ENCODE peak calls at places on chromosomes 12 and 14, in nine cellular contexts. N is lower leg skin, M is H9, J is breast epithelium, E is prostate gland, H is mesothelial cell of epicardium, B is endodermal cell, Y is neural progenitor cell, S is GM10248. C is an unnamed sample.

GRCh38 chr12:48716493-48717251 is at the start of gene CCNT1:
- DNase-seq in N (peak; percentile 99), M (peak; percentile 100), J (peak; percentile 99), E (peak; percentile 97), H (peak; percentile 96), B (peak; percentile 100), Y (peak; percentile 99), S (peak; percentile 99), C (peak; percentile 97)

GRCh38 chr14:65044596-65044959 is 57.7 kb downstream of the MAX start:
- DNase-seq in N (no peak), M (no peak), J (no peak), E (no peak), H (no peak), B (no peak), Y (no peak), S (no peak), C (no peak)

GRCh38 chr14:55071051-55071450 is 19.6 kb downstream of the MAPK1IP1L start:
- DNase-seq in N (no peak), M (no peak), J (peak; percentile 10), E (no peak), H (no peak), B (no peak), Y (no peak), S (no peak), C (no peak)

GRCh38 chr12:30774599-30774998 is 19.8 kb upstream of the CAPRIN2 start:
- DNase-seq in N (no peak), M (no peak), J (no peak), E (no peak), H (no peak), B (no peak), Y (peak; percentile 16), S (no peak), C (no peak)

GRCh38 chr12:90055071-90055470 is 346.4 kb upstream of the ATP2B1 start:
- DNase-seq in N (no peak), M (no peak), J (no peak), E (no peak), H (no peak), B (no peak), Y (no peak), S (no peak), C (no peak)

GRCh38 chr14:36451346-36452065 is 68.5 kb downstream of the NKX2-1 start:
- DNase-seq in N (no peak), M (no peak), J (no peak), E (no peak), H (no peak), B (no peak), Y (no peak), S (no peak), C (no peak)

GRCh38 chr12:124567035-124567672 is at the start of gene NCOR2:
- DNase-seq in N (no peak), M (no peak), J (no peak), E (no peak), H (no peak), B (peak; percentile 83), Y (peak; percentile 85), S (peak; percentile 71), C (no peak)

GRCh38 chr14:60981626-60982455 is 796 bp downstream of the SLC38A6 start:
- DNase-seq in N (no peak), M (no peak), J (no peak), E (no peak), H (no peak), B (no peak), Y (peak; percentile 19), S (no peak), C (no peak)

GRCh38 chr14:70995671-70996070 is 88.4 kb downstream of the PCNX1 start:
- DNase-seq in N (no peak), M (peak; percentile 65), J (no peak), E (no peak), H (no peak), B (peak; percentile 76), Y (no peak), S (no peak), C (no peak)

GRCh38 chr12:128754275-128754674 is 69.5 kb downstream of the SLC15A4 start:
- DNase-seq in N (no peak), M (no peak), J (no peak), E (no peak), H (no peak), B (peak; percentile 38), Y (no peak), S (no peak), C (no peak)

GRCh38 chr14:92531151-92531873 is 17.7 kb downstream of the RIN3 start:
- DNase-seq in N (no peak), M (no peak), J (no peak), E (no peak), H (no peak), B (no peak), Y (no peak), S (no peak), C (no peak)

GRCh38 chr12:55996201-55996714 is 818 bp upstream of the SUOX start:
- DNase-seq in N (peak; percentile 39), M (peak; percentile 48), J (peak; percentile 39), E (peak; percentile 42), H (no peak), B (peak; percentile 81), Y (peak; percentile 65), S (peak; percentile 67), C (no peak)

GRCh38 chr14:102544034-102544744 is 34.6 kb upstream of the ANKRD9 start:
- DNase-seq in N (no peak), M (peak; percentile 53), J (no peak), E (no peak), H (no peak), B (peak; percentile 67), Y (peak; percentile 54), S (no peak), C (no peak)

GRCh38 chr14:70755655-70756054 is 53.7 kb downstream of the MAP3K9 start:
- DNase-seq in N (no peak), M (no peak), J (no peak), E (peak; percentile 14), H (no peak), B (no peak), Y (no peak), S (no peak), C (no peak)

GRCh38 chr14:44204061-44204815 is 302.8 kb downstream of the FSCB start:
- DNase-seq in N (no peak), M (no peak), J (no peak), E (no peak), H (no peak), B (no peak), Y (no peak), S (no peak), C (no peak)

GRCh38 chr14:57692671-57693070 is 173.2 kb downstream of the SLC35F4 start:
- DNase-seq in N (no peak), M (no peak), J (no peak), E (no peak), H (no peak), B (no peak), Y (peak; percentile 13), S (peak; percentile 8), C (no peak)
- TF ChIP-seq CTCF in N (no peak), M (peak; percentile 69), J (no peak), E (no peak), H (no peak), B (peak; percentile 70), Y (peak; percentile 59), S (peak; percentile 32), C (peak; percentile 74)

GRCh38 chr12:77734489-77734888 is 96.2 kb upstream of the NAV3 start:
- DNase-seq in N (no peak), M (no peak), J (no peak), E (no peak), H (no peak), B (no peak), Y (no peak), S (no peak), C (no peak)

GRCh38 chr12:77741974-77742517 is 88.6 kb upstream of the NAV3 start:
- DNase-seq in N (no peak), M (no peak), J (no peak), E (no peak), H (no peak), B (no peak), Y (no peak), S (no peak), C (no peak)

DNA sequence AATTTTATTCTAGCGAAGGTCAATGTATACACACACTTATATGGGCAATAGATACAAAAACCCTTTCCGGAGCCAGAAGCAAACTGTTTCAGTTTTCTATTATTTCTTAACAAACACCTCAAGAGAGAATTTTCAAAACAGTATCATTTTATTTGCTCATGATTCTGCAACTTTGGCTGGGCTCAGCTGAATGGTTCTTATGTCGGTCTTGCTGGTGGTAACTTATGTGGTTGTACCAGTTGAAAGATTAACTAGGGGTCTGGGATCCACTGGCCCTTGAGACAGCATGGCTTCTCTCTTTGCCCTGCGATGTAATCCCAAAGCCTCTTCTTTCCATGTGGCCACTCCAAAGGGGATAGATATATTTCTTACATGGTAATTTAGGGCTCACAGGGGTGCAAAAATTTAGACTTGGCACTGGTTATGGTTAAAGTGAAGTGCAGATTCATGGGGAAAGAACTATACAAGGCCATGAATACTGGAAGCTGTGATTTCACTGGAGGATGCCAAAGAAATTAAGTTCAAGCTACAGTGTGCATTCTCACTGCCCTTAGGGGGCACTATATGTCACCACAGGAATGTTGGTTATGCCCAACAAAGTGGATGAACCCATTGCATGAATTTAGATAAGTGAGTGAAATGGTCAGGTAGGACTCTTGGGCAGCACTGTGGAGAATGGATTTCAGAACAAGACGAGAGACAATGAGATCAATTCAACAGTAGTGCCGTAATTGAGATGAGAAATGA is 94.3 kb upstream of the NAV3 start:
- DNase-seq in N (no peak), M (no peak), J (no peak), E (no peak), H (no peak), B (no peak), Y (no peak), S (no peak), C (no peak)
- TF ChIP-seq CTCF in N (no peak), M (peak; percentile 23), J (no peak), E (no peak), H (no peak), B (no peak), Y (no peak), S (peak; percentile 19), C (no peak)

DNA sequence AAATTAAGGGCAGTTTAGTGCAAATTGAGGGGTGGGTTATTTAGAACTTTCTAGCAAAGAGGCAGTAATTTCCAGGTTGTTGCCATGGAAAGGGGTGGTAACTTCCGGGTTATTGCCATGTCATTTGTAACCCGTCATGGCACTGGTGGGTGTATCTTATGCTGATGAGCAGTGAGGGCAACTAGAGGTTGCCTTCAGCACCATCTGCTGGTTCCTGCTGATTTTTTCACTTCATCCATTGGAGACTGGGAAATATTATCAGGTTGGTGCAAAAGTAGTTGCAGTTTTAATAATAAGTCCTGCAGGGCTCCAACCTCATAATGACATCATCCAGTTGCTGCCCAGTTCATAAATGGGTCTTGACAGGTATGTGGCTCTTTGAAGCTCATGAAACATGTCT is 24.4 kb upstream of the SERPINA4 start:
- DNase-seq in N (peak; percentile 6), M (no peak), J (no peak), E (no peak), H (no peak), B (peak; percentile 66), Y (no peak), S (no peak), C (no peak)
- TF ChIP-seq CTCF in N (no peak), M (peak; percentile 56), J (no peak), E (no peak), H (no peak), B (peak; percentile 58), Y (no peak), S (no peak), C (peak; percentile 15)

DNA sequence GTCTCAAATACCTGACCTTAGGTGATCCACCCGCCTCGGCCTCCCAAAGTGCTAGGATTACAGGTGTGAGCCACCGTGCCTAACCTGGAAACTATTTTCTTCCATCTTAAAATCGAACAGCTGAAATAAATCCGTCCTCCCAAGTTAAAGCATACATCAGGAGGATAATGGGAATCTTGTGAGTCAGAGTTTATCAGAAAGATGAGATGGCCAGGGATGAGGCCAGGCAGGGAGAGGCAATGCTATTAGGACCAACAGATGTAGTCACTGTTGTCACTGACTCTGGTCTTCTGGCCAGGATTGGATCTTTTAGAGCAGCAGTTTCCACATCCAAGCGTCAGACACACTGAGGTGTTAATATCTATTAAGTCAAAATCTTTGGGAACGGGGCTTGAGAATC is 61.7 kb upstream of the USP44 start:
- DNase-seq in N (no peak), M (no peak), J (no peak), E (no peak), H (no peak), B (no peak), Y (no peak), S (no peak), C (no peak)
- TF ChIP-seq CTCF in N (no peak), M (no peak), J (no peak), E (no peak), H (no peak), B (no peak), Y (no peak), S (no peak), C (no peak)

C was measured in type B pancreatic cell.